ENCODE peak calls at places on chromosomes 4 and X, in six cellular contexts. One of them, this sample, is unnamed.

GRCh38 chrX:8955521-8955920 is 78.4 kb downstream of the FAM9B start:
- DNase-seq in spleen: no peak
- DNase-seq in HCT116: no peak
- DNase-seq in breast epithelium: no peak
- DNase-seq in stomach: no peak
- DNase-seq in HL-60: no peak
- DNase-seq in this sample: no peak

GRCh38 chr4:68630371-68630770 is 40.1 kb downstream of the UGT2B15 start:
- DNase-seq in spleen: no peak
- DNase-seq in HCT116: no peak
- DNase-seq in breast epithelium: no peak
- DNase-seq in stomach: no peak
- DNase-seq in HL-60: no peak
- DNase-seq in this sample: no peak

GRCh38 chr4:149796381-149796780 is 19.3 kb downstream of the IQCM start:
- DNase-seq in spleen: no peak
- DNase-seq in HCT116: no peak
- DNase-seq in breast epithelium: no peak
- DNase-seq in stomach: no peak
- DNase-seq in HL-60: no peak
- DNase-seq in this sample: no peak

GRCh38 chrX:41275661-41276609 is 58.0 kb upstream of the DDX3X start:
- DNase-seq in spleen: peak
- DNase-seq in HCT116: no peak
- DNase-seq in breast epithelium: peak
- DNase-seq in stomach: peak
- DNase-seq in HL-60: peak
- DNase-seq in this sample: no peak

GRCh38 chr4:140839888-140840790 is 84.0 kb upstream of the TBC1D9 start:
- DNase-seq in spleen: no peak
- DNase-seq in HCT116: no peak
- DNase-seq in breast epithelium: no peak
- DNase-seq in stomach: no peak
- DNase-seq in HL-60: no peak
- DNase-seq in this sample: no peak

GRCh38 chr4:165700855-165701254 is 172.2 kb upstream of the TLL1 start:
- DNase-seq in spleen: no peak
- DNase-seq in HCT116: peak
- DNase-seq in breast epithelium: no peak
- DNase-seq in stomach: no peak
- DNase-seq in HL-60: no peak
- DNase-seq in this sample: no peak

GRCh38 chr4:94208918-94209317 is 1.3 kb downstream of the SMARCAD1 start:
- DNase-seq in spleen: no peak
- DNase-seq in HCT116: no peak
- DNase-seq in breast epithelium: no peak
- DNase-seq in stomach: no peak
- DNase-seq in HL-60: no peak
- DNase-seq in this sample: no peak

GRCh38 chr4:153931804-153932203 is 142.9 kb upstream of the SFRP2 start:
- DNase-seq in spleen: no peak
- DNase-seq in HCT116: no peak
- DNase-seq in breast epithelium: no peak
- DNase-seq in stomach: no peak
- DNase-seq in HL-60: no peak
- DNase-seq in this sample: no peak

GRCh38 chrX:100819534-100819836 is 706 bp upstream of the CSTF2 start:
- DNase-seq in spleen: peak
- DNase-seq in HCT116: no peak
- DNase-seq in breast epithelium: no peak
- DNase-seq in stomach: no peak
- DNase-seq in HL-60: no peak
- DNase-seq in this sample: no peak

GRCh38 chr4:54082168-54082567 is 17.8 kb upstream of the CHIC2 start:
- DNase-seq in spleen: no peak
- DNase-seq in HCT116: peak
- DNase-seq in breast epithelium: no peak
- DNase-seq in stomach: peak
- DNase-seq in HL-60: no peak
- DNase-seq in this sample: no peak
- TF ChIP-seq POLR2AphosphoS5 in spleen: no peak
- TF ChIP-seq POLR2AphosphoS5 in HCT116: peak
- TF ChIP-seq POLR2AphosphoS5 in breast epithelium: no peak
- TF ChIP-seq POLR2AphosphoS5 in stomach: peak
- TF ChIP-seq POLR2AphosphoS5 in HL-60: no peak
- TF ChIP-seq POLR2AphosphoS5 in this sample: no peak

DNA sequence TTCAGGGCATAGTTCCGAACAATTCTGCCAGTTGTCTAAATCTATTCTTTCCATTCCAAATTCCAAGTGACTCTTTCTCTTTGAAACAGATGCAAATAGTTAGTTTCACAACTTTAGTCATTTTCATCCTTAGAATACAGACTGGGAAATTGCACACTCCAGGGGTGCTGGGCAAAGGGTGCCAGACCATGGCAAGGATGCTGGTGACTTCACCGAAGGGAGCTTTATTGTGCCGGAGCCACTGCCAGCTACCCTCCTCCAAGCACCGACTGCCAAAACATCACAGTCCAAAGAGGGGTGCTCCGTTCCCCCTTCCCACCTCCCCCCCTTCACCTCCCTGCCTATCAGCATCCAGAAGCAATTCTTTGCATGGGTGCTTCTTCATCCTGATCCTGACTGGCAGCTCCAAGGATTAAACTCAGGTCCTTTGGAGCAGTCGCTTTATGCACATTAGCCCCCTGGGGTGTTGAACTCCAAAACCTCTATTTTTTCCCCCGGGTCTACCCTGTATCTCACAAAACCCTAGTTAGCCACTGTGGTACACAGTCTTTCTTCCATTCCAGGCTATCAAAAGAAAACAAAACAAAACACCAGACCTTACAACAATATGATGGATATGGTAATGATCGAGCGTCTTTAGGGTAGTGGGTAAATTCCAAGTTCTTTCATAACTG is 28.9 kb downstream of the MID1 start:
- DNase-seq in spleen: no peak
- DNase-seq in HCT116: no peak
- DNase-seq in breast epithelium: no peak
- DNase-seq in stomach: no peak
- DNase-seq in HL-60: no peak
- DNase-seq in this sample: no peak
- H3K4me3 ChIP-seq in spleen: no peak
- H3K4me3 ChIP-seq in HCT116: no peak
- H3K4me3 ChIP-seq in breast epithelium: no peak
- H3K4me3 ChIP-seq in stomach: no peak
- H3K4me3 ChIP-seq in HL-60: no peak
- H3K4me3 ChIP-seq in this sample: no peak

DNA sequence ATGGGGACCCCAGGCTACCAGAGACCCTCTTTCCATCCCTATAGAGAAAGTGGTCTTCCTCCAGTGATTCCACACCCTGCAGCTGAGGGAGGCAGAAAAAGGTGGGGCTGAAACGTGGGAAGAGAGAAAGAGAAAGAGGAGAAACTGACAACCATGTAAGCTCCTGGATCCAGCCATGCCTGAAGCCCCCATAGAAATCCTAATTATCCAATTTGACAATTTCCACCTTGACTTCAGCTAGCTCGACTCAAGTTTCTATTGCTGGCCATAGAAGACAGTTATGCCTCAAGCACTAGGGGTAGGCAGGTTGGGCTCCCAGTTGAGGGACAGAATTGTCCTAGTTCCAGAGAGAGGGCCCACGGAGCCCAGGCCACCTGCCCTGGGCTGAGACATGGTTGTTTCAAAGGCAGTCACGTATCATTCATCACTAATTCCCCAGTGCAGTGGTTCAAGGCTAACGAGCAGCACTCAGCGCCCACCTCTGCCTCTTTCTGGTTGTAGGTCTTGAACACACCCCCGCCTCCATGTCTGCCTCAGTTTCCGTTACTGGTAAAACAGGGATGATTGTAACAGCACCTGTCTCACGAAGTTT is 39.8 kb upstream of the ASMTL start:
- DNase-seq in spleen: peak
- DNase-seq in HCT116: no peak
- DNase-seq in breast epithelium: no peak
- DNase-seq in stomach: no peak
- DNase-seq in HL-60: no peak
- DNase-seq in this sample: no peak
- TF ChIP-seq POLR2AphosphoS5 in spleen: no peak
- TF ChIP-seq POLR2AphosphoS5 in HCT116: no peak
- TF ChIP-seq POLR2AphosphoS5 in breast epithelium: no peak
- TF ChIP-seq POLR2AphosphoS5 in stomach: no peak
- TF ChIP-seq POLR2AphosphoS5 in HL-60: no peak
- TF ChIP-seq POLR2AphosphoS5 in this sample: no peak

DNA sequence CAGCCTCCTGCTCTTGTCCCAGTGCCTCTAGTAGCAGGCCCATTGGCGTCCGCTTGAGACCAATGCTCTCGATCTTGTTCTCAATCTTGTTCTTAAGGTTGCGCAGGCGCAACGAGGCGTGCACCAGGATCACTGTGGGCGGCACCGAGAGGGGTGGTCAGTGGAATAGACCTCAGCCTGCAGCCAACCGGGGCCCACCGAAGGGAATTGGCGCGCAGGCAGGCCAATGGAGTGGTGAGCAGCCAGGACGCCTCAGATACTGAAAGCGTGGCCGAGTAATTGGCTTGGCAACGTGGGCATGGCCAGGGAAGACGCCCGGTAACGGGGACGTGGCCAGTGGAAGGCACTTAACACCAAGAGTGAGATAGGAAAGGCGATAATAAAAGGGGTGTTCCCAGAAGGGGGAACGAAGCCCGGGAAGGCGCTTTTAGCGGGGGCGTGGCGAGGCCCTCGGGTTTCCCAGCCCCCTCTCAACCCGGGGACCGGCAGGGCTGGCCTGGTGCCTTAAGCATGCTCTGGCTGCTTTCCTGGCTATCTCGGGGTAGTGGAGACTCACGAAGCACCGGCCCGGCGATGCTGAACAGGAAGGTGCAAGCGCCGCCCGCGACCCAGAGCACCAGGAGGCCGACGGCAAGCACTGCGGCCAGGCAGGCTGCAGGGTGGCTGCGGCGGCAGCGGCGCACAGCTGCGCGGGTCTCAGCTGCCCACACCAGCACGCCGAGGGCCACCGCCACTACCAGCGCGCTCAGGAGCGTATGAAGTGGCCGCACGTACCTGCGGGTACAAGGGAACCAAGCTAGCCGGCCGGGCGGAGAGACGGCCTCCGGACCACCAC is 1.7 kb downstream of the PRAF2 start:
- DNase-seq in spleen: no peak
- DNase-seq in HCT116: no peak
- DNase-seq in breast epithelium: peak
- DNase-seq in stomach: peak
- DNase-seq in HL-60: no peak
- DNase-seq in this sample: no peak
- H3K4me3 ChIP-seq in spleen: no peak
- H3K4me3 ChIP-seq in HCT116: no peak
- H3K4me3 ChIP-seq in breast epithelium: peak
- H3K4me3 ChIP-seq in stomach: peak
- H3K4me3 ChIP-seq in HL-60: no peak
- H3K4me3 ChIP-seq in this sample: peak

DNA sequence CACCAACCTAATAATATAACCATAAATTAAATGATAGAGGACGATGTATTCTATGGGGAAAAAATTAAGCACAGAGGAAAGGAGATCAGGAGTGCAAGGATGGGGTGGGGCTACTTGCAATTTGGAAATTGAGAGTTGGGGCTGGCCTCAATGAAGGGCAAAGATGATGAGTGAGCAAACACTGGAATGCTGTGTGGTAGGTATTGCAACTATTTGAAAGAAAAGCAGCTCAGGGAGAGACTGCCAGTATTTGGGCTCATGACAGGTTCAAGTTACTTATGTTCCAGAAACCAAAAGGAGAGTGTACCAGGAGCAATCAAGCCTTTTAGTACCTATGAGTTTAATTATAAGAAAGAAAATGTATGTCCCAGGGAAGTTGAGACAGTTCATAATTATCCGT is 47.4 kb downstream of the ASIC5 start:
- DNase-seq in spleen: no peak
- DNase-seq in HCT116: no peak
- DNase-seq in breast epithelium: no peak
- DNase-seq in stomach: no peak
- DNase-seq in HL-60: no peak
- DNase-seq in this sample: no peak
- TF ChIP-seq POLR2AphosphoS5 in spleen: no peak
- TF ChIP-seq POLR2AphosphoS5 in HCT116: no peak
- TF ChIP-seq POLR2AphosphoS5 in breast epithelium: no peak
- TF ChIP-seq POLR2AphosphoS5 in stomach: no peak
- TF ChIP-seq POLR2AphosphoS5 in HL-60: no peak
- TF ChIP-seq POLR2AphosphoS5 in this sample: no peak

GRCh38 chrX:46576458-46576857 is 2.9 kb downstream of the CHST7 start:
- DNase-seq in spleen: no peak
- DNase-seq in HCT116: no peak
- DNase-seq in breast epithelium: no peak
- DNase-seq in stomach: no peak
- DNase-seq in HL-60: no peak
- DNase-seq in this sample: no peak
- H3K4me3 ChIP-seq in spleen: no peak
- H3K4me3 ChIP-seq in HCT116: no peak
- H3K4me3 ChIP-seq in breast epithelium: peak
- H3K4me3 ChIP-seq in stomach: peak
- H3K4me3 ChIP-seq in HL-60: no peak
- H3K4me3 ChIP-seq in this sample: peak

GRCh38 chrX:55451626-55451989 is 319 bp upstream of the MAGEH1 start:
- DNase-seq in spleen: no peak
- DNase-seq in HCT116: no peak
- DNase-seq in breast epithelium: no peak
- DNase-seq in stomach: no peak
- DNase-seq in HL-60: no peak
- DNase-seq in this sample: no peak

GRCh38 chrX:55452825-55453124 is 848 bp downstream of the MAGEH1 start:
- DNase-seq in spleen: no peak
- DNase-seq in HCT116: no peak
- DNase-seq in breast epithelium: no peak
- DNase-seq in stomach: no peak
- DNase-seq in HL-60: no peak
- DNase-seq in this sample: no peak

GRCh38 chrX:55451125-55451524 is 802 bp upstream of the MAGEH1 start:
- DNase-seq in spleen: no peak
- DNase-seq in HCT116: no peak
- DNase-seq in breast epithelium: no peak
- DNase-seq in stomach: no peak
- DNase-seq in HL-60: no peak
- DNase-seq in this sample: no peak

GRCh38 chrX:55450259-55450658 is 1.7 kb upstream of the MAGEH1 start:
- DNase-seq in spleen: no peak
- DNase-seq in HCT116: no peak
- DNase-seq in breast epithelium: no peak
- DNase-seq in stomach: no peak
- DNase-seq in HL-60: no peak
- DNase-seq in this sample: no peak

GRCh38 chrX:55451990-55452824 is at the start of gene MAGEH1:
- DNase-seq in spleen: peak
- DNase-seq in HCT116: no peak
- DNase-seq in breast epithelium: peak
- DNase-seq in stomach: peak
- DNase-seq in HL-60: peak
- DNase-seq in this sample: no peak
- TF ChIP-seq POLR2AphosphoS5 in spleen: peak
- TF ChIP-seq POLR2AphosphoS5 in HCT116: no peak
- TF ChIP-seq POLR2AphosphoS5 in breast epithelium: peak
- TF ChIP-seq POLR2AphosphoS5 in stomach: peak
- TF ChIP-seq POLR2AphosphoS5 in HL-60: no peak
- TF ChIP-seq POLR2AphosphoS5 in this sample: peak

GRCh38 chrX:46381630-46382029 is 163.6 kb downstream of the ZNF674 start:
- DNase-seq in spleen: no peak
- DNase-seq in HCT116: peak
- DNase-seq in breast epithelium: no peak
- DNase-seq in stomach: no peak
- DNase-seq in HL-60: peak
- DNase-seq in this sample: no peak
- H3K4me3 ChIP-seq in spleen: no peak
- H3K4me3 ChIP-seq in HCT116: no peak
- H3K4me3 ChIP-seq in breast epithelium: no peak
- H3K4me3 ChIP-seq in stomach: no peak
- H3K4me3 ChIP-seq in HL-60: no peak
- H3K4me3 ChIP-seq in this sample: no peak